ENCODE peak calls at places on chromosomes 7 and 10, in six cellular contexts. N, R, A, H, K and F are unnamed samples.

GRCh38 chr10:94038024-94038423 is 44.3 kb downstream of the PLCE1 start:
- DNase-seq in N (peak; percentile 67), R (no peak), A (no peak), H (no peak), K (no peak), F (no peak)

GRCh38 chr10:44948713-44949112 is 10.9 kb upstream of the RASSF4 start:
- DNase-seq in N (no peak), R (no peak), A (no peak), H (no peak), K (no peak), F (no peak)

GRCh38 chr10:104293021-104293420 is 24.0 kb downstream of the GSTO2 start:
- DNase-seq in N (no peak), R (no peak), A (no peak), H (no peak), K (no peak), F (no peak)

GRCh38 chr7:25911738-25912607 is 240.0 kb upstream of the NFE2L3 start:
- DNase-seq in N (no peak), R (no peak), A (no peak), H (no peak), K (no peak), F (no peak)

GRCh38 chr7:42091461-42092229 is 145.4 kb downstream of the GLI3 start:
- DNase-seq in N (no peak), R (no peak), A (no peak), H (no peak), K (peak; percentile 68), F (no peak)

GRCh38 chr10:83062871-83063270 is 1076.4 kb upstream of the GHITM start:
- DNase-seq in N (no peak), R (no peak), A (no peak), H (no peak), K (no peak), F (no peak)

GRCh38 chr7:90897961-90898469 is 301.9 kb downstream of the CDK14 start:
- DNase-seq in N (no peak), R (no peak), A (no peak), H (peak; percentile 8), K (no peak), F (no peak)

GRCh38 chr7:14424675-14425074 is 435.2 kb upstream of the ETV1 start:
- DNase-seq in N (no peak), R (no peak), A (no peak), H (no peak), K (no peak), F (no peak)

GRCh38 chr10:32210306-32211045 is 136.5 kb downstream of the EPC1 start:
- DNase-seq in N (peak; percentile 75), R (peak; percentile 57), A (peak; percentile 58), H (no peak), K (peak; percentile 65), F (peak; percentile 74)

GRCh38 chr7:98870071-98870651 is 347 bp upstream of the TMEM130 start:
- DNase-seq in N (peak; percentile 70), R (peak; percentile 68), A (peak; percentile 86), H (peak; percentile 31), K (no peak), F (no peak)

GRCh38 chr7:91288208-91288824 is 24.1 kb downstream of the FZD1 start:
- DNase-seq in N (no peak), R (peak; percentile 49), A (no peak), H (no peak), K (peak; percentile 16), F (peak; percentile 27)

GRCh38 chr10:52212802-52213510 is 101.1 kb upstream of the DKK1 start:
- DNase-seq in N (no peak), R (no peak), A (no peak), H (no peak), K (peak; percentile 64), F (no peak)

GRCh38 chr7:111229951-111230350 is 139.0 kb downstream of the LRRN3 start:
- DNase-seq in N (no peak), R (no peak), A (no peak), H (no peak), K (no peak), F (no peak)

GRCh38 chr7:31883761-31884164 is 186.4 kb downstream of the PDE1C start:
- DNase-seq in N (no peak), R (no peak), A (no peak), H (no peak), K (no peak), F (no peak)

GRCh38 chr10:35090162-35090954 is at the start of gene CUL2:
- DNase-seq in N (peak; percentile 84), R (peak; percentile 93), A (peak; percentile 97), H (peak; percentile 76), K (peak; percentile 88), F (peak; percentile 92)

GRCh38 chr10:129678186-129678585 is 211.1 kb downstream of the MGMT start:
- DNase-seq in N (no peak), R (no peak), A (no peak), H (no peak), K (no peak), F (no peak)

GRCh38 chr7:102883098-102883860 is 29.5 kb upstream of the LRRC17 start:
- DNase-seq in N (no peak), R (no peak), A (no peak), H (no peak), K (no peak), F (no peak)

GRCh38 chr7:7971308-7972040 is 2.9 kb downstream of the GLCCI1 start:
- DNase-seq in N (no peak), R (no peak), A (no peak), H (no peak), K (no peak), F (no peak)

DNA sequence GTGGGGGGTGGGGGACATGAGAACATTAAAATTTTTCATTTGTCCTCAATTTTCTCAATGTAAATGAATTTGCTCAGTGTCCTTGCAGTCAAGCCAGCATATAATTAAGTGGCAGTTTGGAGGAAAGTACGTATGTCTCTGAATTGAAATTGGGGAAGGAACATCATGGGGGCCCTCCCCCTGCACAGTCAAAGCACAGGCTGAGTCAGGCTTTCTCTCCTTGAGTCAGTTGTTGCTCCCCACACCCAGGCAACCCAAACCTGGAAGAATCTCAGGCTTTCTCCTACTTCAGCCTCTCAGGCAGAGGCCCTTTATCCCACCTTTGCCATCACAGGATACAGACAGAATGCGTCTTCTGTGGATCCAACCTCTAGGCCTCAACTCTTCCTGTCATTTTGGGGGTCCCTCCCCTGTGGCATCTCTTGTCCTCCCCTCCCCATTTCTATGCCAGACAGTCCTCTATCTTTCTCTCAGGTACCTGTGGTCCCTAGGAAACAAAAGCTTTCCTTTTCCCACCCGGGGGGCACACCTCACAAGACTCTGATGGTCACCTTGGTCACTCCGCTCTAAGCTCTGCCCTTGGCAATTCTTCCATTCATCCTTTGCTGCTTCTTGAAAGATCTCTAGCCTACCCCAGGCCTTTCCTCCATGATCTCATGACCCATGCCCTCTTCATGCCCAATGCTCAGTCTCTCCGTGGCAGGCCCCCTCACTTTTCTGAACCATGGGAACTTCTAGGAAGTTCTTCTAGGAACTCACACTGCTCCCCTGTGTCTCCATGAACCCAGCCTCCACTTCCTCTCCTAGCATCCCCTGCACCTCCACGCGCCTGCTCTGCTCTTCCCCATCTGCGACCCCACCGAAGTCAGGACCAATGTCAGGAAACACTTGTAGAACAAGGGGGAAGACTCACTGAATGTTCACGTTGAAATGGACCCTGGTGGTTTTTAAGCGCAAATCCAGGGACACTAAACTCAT is 40.4 kb downstream of the CREB3L2 start:
- DNase-seq in N (no peak), R (peak; percentile 65), A (no peak), H (no peak), K (no peak), F (no peak)
- TF ChIP-seq REST in N (no peak), R (no peak), A (no peak), H (no peak), K (no peak), F (no peak)

GRCh38 chr10:27619329-27619728 is 115.2 kb downstream of the RAB18 start:
- DNase-seq in N (no peak), R (no peak), A (no peak), H (no peak), K (no peak), F (no peak)

GRCh38 chr10:27618906-27619305 is 114.8 kb downstream of the RAB18 start:
- DNase-seq in N (no peak), R (no peak), A (no peak), H (no peak), K (no peak), F (no peak)

GRCh38 chr10:27620425-27621397 is 116.6 kb downstream of the RAB18 start:
- DNase-seq in N (no peak), R (no peak), A (no peak), H (no peak), K (no peak), F (no peak)

GRCh38 chr10:27621441-27621840 is 117.3 kb downstream of the RAB18 start:
- DNase-seq in N (no peak), R (no peak), A (no peak), H (no peak), K (no peak), F (no peak)

GRCh38 chr10:27618036-27618615 is 114.0 kb downstream of the RAB18 start:
- DNase-seq in N (no peak), R (no peak), A (no peak), H (no peak), K (no peak), F (no peak)
- TF ChIP-seq RAD21 in N (no peak), R (no peak), A (no peak), H (no peak), K (no peak), F (no peak)

GRCh38 chr10:3192856-3193635 is 20.5 kb upstream of the PITRM1 start:
- DNase-seq in N (peak; percentile 64), R (peak; percentile 67), A (peak; percentile 70), H (no peak), K (peak; percentile 29), F (peak; percentile 34)
- H3K4me3 ChIP-seq in N (peak overlapping the region; percentile 17), R (no peak overlapping the region), A (no peak overlapping the region), H (no peak overlapping the region), K (no peak overlapping the region), F (no peak overlapping the region)

DNA sequence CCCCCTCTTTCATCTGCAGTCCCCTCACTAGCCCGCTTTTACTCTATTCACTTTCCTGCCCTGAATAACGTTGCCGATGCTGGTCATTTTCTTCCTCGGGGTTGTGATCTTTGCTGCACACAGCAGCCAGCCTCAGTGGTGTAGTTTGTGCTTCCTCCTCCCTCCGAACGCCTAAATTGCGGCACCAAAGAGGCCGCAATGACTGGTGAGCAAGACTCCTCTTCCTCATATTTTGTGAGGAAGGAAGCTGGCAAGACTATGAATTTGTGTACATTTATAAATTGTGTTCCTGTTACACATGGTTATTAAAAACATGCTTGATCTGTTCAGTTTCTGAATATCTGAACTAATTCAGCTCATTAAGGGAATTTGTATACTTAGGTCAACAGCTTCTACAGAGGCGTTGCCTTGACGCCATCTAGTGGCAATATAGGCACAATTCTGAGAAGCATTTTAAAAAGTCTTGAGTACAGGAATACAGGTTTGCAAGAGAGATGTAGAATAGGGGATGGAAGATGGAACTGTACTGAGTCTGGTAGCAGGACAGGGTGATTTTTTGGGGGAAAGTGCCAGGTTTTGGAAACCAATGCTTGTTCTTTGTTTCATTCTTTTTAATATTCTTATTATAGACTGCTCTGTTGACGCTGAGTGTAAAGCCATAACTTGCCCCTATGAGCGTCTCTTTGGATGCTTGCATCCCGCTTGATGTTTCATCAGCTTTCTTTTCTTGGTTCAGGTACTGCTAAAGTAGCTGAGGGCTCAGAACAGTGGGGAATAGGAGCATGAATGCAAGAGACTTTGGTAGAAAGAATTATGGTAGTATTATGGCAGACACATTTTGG is 4.1 kb upstream of the TAS2R5 start:
- DNase-seq in N (peak; percentile 39), R (peak; percentile 66), A (peak; percentile 63), H (peak; percentile 8), K (peak; percentile 42), F (peak; percentile 36)
- TF ChIP-seq REST in N (no peak), R (no peak), A (no peak), H (no peak), K (no peak), F (no peak)